ENCODE peak calls at places on chromosomes 12 and 14, in ten cellular contexts. W is fibroblast of the aortic adventitia, B is AG09309, L is fibroblast of lung, T is body of pancreas, K is brain microvascular endothelial cell, R is thyroid gland, M is astrocyte of the spinal cord, E is mucosa of descending colon, U is A549. H is an unnamed sample.

GRCh38 chr12:2460051-2460450 is 334.7 kb upstream of the FKBP4 start:
- DNase-seq in W (no peak), B (no peak), L (peak), T (no peak), K (no peak), R (no peak), M (no peak), E (no peak), U (no peak), H (no peak)

GRCh38 chr12:94488449-94488848 is 28.8 kb upstream of the CEP83 start:
- DNase-seq in W (no peak), B (no peak), L (no peak), T (no peak), K (no peak), R (no peak), M (peak), E (peak), U (no peak), H (no peak)

GRCh38 chr12:57057037-57057436 is 7.1 kb upstream of the MYO1A start:
- DNase-seq in W (no peak), B (no peak), L (no peak), T (no peak), K (no peak), R (no peak), M (no peak), E (no peak), U (no peak), H (no peak)

GRCh38 chr12:110382683-110383082 is 20.8 kb downstream of the ANAPC7 start:
- DNase-seq in W (no peak), B (no peak), L (no peak), T (no peak), K (no peak), R (no peak), M (no peak), E (no peak), U (no peak), H (no peak)

GRCh38 chr12:108701779-108702435 is 29.4 kb downstream of the CORO1C start:
- DNase-seq in W (peak), B (no peak), L (peak), T (no peak), K (peak), R (no peak), M (peak), E (no peak), U (no peak), H (no peak)

GRCh38 chr12:27751386-27752047 is 28.5 kb upstream of the KLHL42 start:
- DNase-seq in W (no peak), B (no peak), L (no peak), T (peak), K (no peak), R (peak), M (no peak), E (peak), U (peak), H (no peak)

GRCh38 chr12:96414637-96415036 is 14.4 kb upstream of the CDK17 start:
- DNase-seq in W (no peak), B (no peak), L (no peak), T (no peak), K (no peak), R (no peak), M (no peak), E (no peak), U (no peak), H (no peak)

GRCh38 chr12:62766516-62766915 is 168.4 kb downstream of the PPM1H start:
- DNase-seq in W (no peak), B (no peak), L (no peak), T (no peak), K (no peak), R (no peak), M (no peak), E (no peak), U (no peak), H (no peak)

GRCh38 chr12:91353266-91353665 is 170.6 kb upstream of the DCN start:
- DNase-seq in W (no peak), B (no peak), L (no peak), T (no peak), K (no peak), R (no peak), M (no peak), E (no peak), U (no peak), H (no peak)
- H3K4me3 ChIP-seq in W (no peak), B (no peak), L (no peak), T (no peak), K (no peak), R (no peak), M (no peak), E (no peak), U (no peak), H (no peak)

GRCh38 chr14:101889898-101890297 is 74.5 kb upstream of the DYNC1H1 start:
- DNase-seq in W (peak), B (peak), L (no peak), T (peak), K (no peak), R (no peak), M (no peak), E (no peak), U (peak), H (peak)
- TF ChIP-seq CTCF in W (no peak), B (peak), L (peak), T (peak), K (peak), R (no peak), M (no peak), E (no peak), U (no peak), H (peak)

GRCh38 chr12:59122784-59123183 is 202.5 kb upstream of the LRIG3 start:
- DNase-seq in W (peak), B (no peak), L (peak), T (no peak), K (no peak), R (no peak), M (no peak), E (no peak), U (no peak), H (peak)
- H3K4me3 ChIP-seq in W (no peak), B (no peak), L (no peak), T (no peak), K (no peak), R (no peak), M (no peak), E (no peak), U (no peak), H (no peak)

GRCh38 chr14:74979442-74980397 is 23.0 kb upstream of the EIF2B2 start:
- DNase-seq in W (peak), B (no peak), L (peak), T (no peak), K (no peak), R (peak), M (peak), E (no peak), U (no peak), H (peak)
- TF ChIP-seq CTCF in W (no peak), B (peak), L (peak), T (no peak), K (peak), R (no peak), M (peak), E (no peak), U (no peak), H (peak)

GRCh38 chr14:22545842-22546721 is 42.9 kb downstream of the DAD1 start:
- DNase-seq in W (peak), B (no peak), L (peak), T (no peak), K (peak), R (no peak), M (peak), E (peak), U (no peak), H (peak)

GRCh38 chr14:22546722-22547071 is 42.3 kb downstream of the DAD1 start:
- DNase-seq in W (no peak), B (no peak), L (no peak), T (no peak), K (no peak), R (no peak), M (no peak), E (no peak), U (no peak), H (no peak)

GRCh38 chr14:22549304-22549962 is 39.6 kb downstream of the DAD1 start:
- DNase-seq in W (no peak), B (no peak), L (no peak), T (no peak), K (no peak), R (no peak), M (no peak), E (no peak), U (no peak), H (no peak)

GRCh38 chr14:22547948-22548750 is 40.9 kb downstream of the DAD1 start:
- DNase-seq in W (no peak), B (no peak), L (no peak), T (peak), K (no peak), R (no peak), M (no peak), E (no peak), U (no peak), H (no peak)

DNA sequence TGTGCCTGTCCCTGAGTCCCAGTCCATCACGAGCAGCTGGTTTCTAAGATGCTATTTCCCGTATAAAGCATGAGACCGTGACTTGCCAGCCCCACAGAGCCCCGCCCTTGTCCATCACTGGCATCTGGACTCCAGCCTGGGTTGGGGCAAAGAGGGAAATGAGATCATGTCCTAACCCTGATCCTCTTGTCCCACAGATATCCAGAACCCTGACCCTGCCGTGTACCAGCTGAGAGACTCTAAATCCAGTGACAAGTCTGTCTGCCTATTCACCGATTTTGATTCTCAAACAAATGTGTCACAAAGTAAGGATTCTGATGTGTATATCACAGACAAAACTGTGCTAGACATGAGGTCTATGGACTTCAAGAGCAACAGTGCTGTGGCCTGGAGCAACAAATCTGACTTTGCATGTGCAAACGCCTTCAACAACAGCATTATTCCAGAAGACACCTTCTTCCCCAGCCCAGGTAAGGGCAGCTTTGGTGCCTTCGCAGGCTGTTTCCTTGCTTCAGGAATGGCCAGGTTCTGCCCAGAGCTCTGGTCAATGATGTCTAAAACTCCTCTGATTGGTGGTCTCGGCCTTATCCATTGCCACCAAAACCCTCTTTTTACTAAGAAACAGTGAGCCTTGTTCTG is 41.6 kb downstream of the DAD1 start:
- DNase-seq in W (no peak), B (no peak), L (no peak), T (no peak), K (no peak), R (no peak), M (no peak), E (no peak), U (no peak), H (peak)
- H3K4me3 ChIP-seq in W (no peak), B (no peak), L (no peak), T (no peak), K (no peak), R (no peak), M (no peak), E (no peak), U (no peak), H (no peak)

GRCh38 chr14:86015511-86015910 is 485.6 kb downstream of the FLRT2 start:
- DNase-seq in W (no peak), B (no peak), L (no peak), T (no peak), K (peak), R (no peak), M (peak), E (no peak), U (no peak), H (peak)

GRCh38 chr14:86013663-86014062 is 483.7 kb downstream of the FLRT2 start:
- DNase-seq in W (no peak), B (no peak), L (no peak), T (no peak), K (peak), R (no peak), M (peak), E (no peak), U (no peak), H (peak)

GRCh38 chr14:86015916-86016315 is 486.0 kb downstream of the FLRT2 start:
- DNase-seq in W (no peak), B (no peak), L (peak), T (no peak), K (peak), R (no peak), M (peak), E (no peak), U (no peak), H (peak)

GRCh38 chr14:86012391-86012790 is 482.4 kb downstream of the FLRT2 start:
- DNase-seq in W (no peak), B (no peak), L (no peak), T (no peak), K (no peak), R (no peak), M (no peak), E (no peak), U (no peak), H (no peak)
- TF ChIP-seq CTCF in W (no peak), B (no peak), L (no peak), T (no peak), K (no peak), R (no peak), M (no peak), E (no peak), U (no peak), H (no peak)

H was measured in foreskin fibroblast.